ENCODE peak calls at places on chromosomes 3 and 15, in eight cellular contexts. J, V, Q, S, F, D, G and T are unnamed samples.

GRCh38 chr15:69403611-69404010 is 10.5 kb upstream of the KIF23 start:
- DNase-seq in J (no peak), V (no peak), Q (peak), S (no peak), F (peak), D (no peak), G (no peak), T (no peak)

GRCh38 chr3:160454995-160455394 is 5.4 kb upstream of the TRIM59 start:
- DNase-seq in J (no peak), V (no peak), Q (no peak), S (no peak), F (no peak), D (no peak), G (no peak), T (no peak)

GRCh38 chr3:140529558-140529957 is 148.3 kb upstream of the TRIM42 start:
- DNase-seq in J (no peak), V (no peak), Q (no peak), S (no peak), F (no peak), D (no peak), G (no peak), T (no peak)

GRCh38 chr15:48149858-48150257 is 28.2 kb downstream of the MYEF2 start:
- DNase-seq in J (no peak), V (no peak), Q (no peak), S (no peak), F (no peak), D (no peak), G (no peak), T (no peak)

GRCh38 chr15:71151061-71151460 is 35.8 kb downstream of the THSD4 start:
- DNase-seq in J (no peak), V (no peak), Q (peak), S (no peak), F (peak), D (no peak), G (no peak), T (no peak)

GRCh38 chr3:139319428-139320402 is 24.1 kb upstream of the MRPS22 start:
- DNase-seq in J (no peak), V (no peak), Q (no peak), S (no peak), F (no peak), D (peak), G (no peak), T (no peak)

GRCh38 chr15:88454867-88455810 is 12.0 kb downstream of the MRPL46 start:
- DNase-seq in J (peak), V (peak), Q (peak), S (peak), F (no peak), D (peak), G (no peak), T (peak)

GRCh38 chr3:42683875-42684593 is 1.3 kb upstream of the KLHL40 start:
- DNase-seq in J (no peak), V (no peak), Q (peak), S (peak), F (peak), D (no peak), G (no peak), T (peak)

GRCh38 chr3:129992781-129993180 is 18.3 kb downstream of the TRH start:
- DNase-seq in J (no peak), V (no peak), Q (no peak), S (no peak), F (no peak), D (peak), G (no peak), T (no peak)

DNA sequence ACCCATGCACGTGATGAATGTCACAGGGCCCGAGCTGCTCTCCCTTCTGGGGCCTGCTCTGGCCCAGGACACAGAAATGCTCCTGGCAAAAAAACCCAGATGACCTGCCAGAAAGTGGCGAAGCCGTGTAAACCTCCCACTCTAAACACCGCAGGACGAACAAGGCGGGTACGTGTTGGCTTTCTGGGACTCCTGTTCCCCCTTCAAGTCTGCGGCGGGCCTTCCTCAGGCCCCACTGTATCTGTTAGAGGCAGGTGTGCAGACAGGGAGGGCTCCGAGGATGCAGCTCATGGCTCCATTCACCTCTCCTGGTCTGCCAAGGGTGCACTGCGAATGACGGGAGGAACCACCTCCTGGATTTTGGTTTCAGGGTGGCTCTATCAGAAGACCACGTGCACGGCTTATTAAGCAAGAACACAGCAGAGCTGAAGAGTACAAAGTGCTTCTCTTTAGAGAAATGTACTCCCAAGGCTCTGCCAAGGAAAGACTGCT is 173.8 kb downstream of the ADAMTS17 start:
- DNase-seq in J (no peak), V (no peak), Q (no peak), S (no peak), F (no peak), D (no peak), G (no peak), T (no peak)
- TF ChIP-seq CTCF in J (no peak), V (no peak), Q (no peak), S (no peak), F (no peak), D (no peak), G (no peak), T (no peak)

DNA sequence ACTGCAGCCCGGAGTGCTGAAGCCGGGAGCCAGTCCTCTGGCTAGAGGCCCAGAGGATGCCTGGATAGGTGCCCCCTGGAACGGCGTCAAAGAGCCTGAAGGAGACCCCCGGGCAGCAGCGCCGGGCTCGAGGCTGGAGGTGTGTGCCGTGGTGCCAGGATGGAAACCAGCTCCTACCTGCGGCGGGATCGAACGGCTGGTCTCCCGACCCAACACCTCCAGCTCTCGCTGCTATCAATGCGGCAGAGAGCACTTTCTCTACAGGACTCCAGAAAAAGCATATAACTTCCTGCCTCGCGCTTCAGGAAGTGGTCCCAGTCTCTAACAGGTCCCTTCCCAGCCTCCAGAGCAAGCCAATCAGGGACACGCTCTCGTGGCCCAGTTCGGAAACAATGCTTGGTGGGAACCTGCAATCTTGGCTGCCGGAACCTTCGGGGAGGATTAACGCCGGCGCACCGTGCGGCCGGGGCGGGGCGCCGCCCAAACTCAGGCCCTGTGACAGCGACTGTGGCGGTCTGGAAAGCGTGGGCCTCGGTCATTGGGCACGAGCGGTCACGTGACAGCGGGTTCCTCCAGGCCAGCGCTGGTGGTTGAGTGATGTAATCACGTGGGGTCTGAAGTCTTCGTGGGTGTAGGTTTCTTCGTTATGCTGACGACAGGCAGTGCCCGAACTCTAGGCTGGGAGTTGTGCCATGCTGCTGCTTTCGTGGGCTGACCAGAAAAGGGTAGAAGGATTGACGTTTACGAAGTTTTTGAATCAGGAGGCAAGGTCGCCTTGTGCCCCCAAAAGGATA is at the start of gene SLC33A1:
- DNase-seq in J (peak), V (peak), Q (peak), S (peak), F (peak), D (peak), G (peak), T (peak)
- TF ChIP-seq CTCF in J (no peak), V (no peak), Q (no peak), S (no peak), F (no peak), D (no peak), G (no peak), T (no peak)

GRCh38 chr15:94327356-94327936 is 96.1 kb downstream of the MCTP2 start:
- DNase-seq in J (no peak), V (no peak), Q (no peak), S (peak), F (no peak), D (no peak), G (no peak), T (no peak)
- TF ChIP-seq CTCF in J (peak), V (peak), Q (peak), S (peak), F (peak), D (peak), G (peak), T (peak)

GRCh38 chr3:32877598-32877997 is 59.8 kb downstream of the TRIM71 start:
- DNase-seq in J (no peak), V (no peak), Q (no peak), S (no peak), F (no peak), D (no peak), G (no peak), T (no peak)

GRCh38 chr3:32872487-32873382 is 54.9 kb downstream of the TRIM71 start:
- DNase-seq in J (no peak), V (no peak), Q (peak), S (no peak), F (peak), D (no peak), G (no peak), T (no peak)

GRCh38 chr3:32876920-32877319 is 59.1 kb downstream of the TRIM71 start:
- DNase-seq in J (no peak), V (no peak), Q (no peak), S (no peak), F (no peak), D (no peak), G (no peak), T (no peak)

GRCh38 chr3:32870373-32871091 is 52.7 kb downstream of the TRIM71 start:
- DNase-seq in J (no peak), V (no peak), Q (no peak), S (no peak), F (no peak), D (no peak), G (no peak), T (no peak)

GRCh38 chr3:32873491-32874130 is 55.8 kb downstream of the TRIM71 start:
- DNase-seq in J (no peak), V (no peak), Q (no peak), S (no peak), F (no peak), D (no peak), G (no peak), T (no peak)
- TF ChIP-seq CTCF in J (no peak), V (no peak), Q (no peak), S (peak), F (no peak), D (peak), G (peak), T (no peak)

DNA sequence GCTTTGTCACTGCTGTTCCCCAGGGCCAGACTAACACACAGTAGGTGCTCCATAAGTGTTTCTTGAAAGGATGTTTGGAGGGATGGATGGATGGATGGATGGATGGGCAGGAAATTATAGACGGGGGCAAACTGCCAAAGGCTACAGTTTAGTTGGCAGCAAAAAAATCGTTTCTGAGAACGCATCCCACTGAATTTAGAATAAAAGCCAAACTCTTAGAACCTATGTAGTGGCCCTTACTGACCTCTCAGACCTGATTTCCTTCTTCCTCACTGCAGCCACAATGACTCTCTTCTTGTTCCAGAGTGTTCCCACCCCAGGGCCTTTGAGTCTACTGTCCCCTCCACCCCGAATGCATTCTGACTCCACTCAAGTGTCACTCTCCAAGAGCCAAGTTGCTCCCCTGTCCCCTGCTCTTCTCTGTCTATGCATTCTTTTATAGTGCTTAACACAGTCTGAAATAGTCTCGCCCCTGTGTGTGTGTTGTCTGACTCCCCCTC is 5.2 kb upstream of the GATA2 start:
- DNase-seq in J (no peak), V (no peak), Q (no peak), S (no peak), F (no peak), D (no peak), G (no peak), T (no peak)
- TF ChIP-seq CTCF in J (no peak), V (peak), Q (no peak), S (no peak), F (no peak), D (no peak), G (no peak), T (no peak)

GRCh38 chr3:84136425-84136824 is 822.4 kb upstream of the CADM2 start:
- DNase-seq in J (no peak), V (no peak), Q (no peak), S (no peak), F (no peak), D (no peak), G (no peak), T (no peak)
- TF ChIP-seq CTCF in J (no peak), V (no peak), Q (no peak), S (no peak), F (no peak), D (peak), G (no peak), T (no peak)

DNA sequence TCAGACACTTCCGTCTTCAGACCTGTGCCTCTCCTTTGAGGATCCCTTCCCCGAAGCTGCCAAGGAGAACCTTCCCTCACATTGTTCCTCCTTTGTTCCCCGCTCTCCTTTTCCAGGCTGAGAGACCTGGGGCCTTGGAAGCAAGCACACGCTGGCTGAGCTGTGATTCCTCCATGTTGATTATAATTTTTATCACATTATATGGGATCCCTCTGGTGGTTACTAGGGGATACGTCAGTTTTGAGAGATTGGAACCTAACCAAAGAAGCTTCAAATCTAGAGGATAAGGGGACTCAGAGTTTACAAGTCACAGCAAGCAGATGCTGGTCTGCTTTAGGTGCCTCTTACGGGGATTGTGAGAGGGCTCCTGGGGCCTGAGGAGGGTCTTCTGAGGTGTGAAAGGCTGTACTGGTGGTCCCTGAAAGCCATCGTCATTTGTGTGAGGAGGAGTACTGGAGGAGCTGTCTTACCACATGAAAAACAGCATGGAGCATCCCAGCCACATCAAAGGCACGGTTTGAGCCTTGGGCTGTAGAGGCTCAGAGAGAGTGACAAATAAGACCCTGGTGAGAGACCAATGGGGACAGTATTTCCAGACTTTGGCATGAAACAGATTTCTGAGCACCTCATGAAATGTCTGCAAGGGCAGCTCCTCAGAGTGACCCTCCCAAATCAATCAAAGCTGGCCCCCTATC is 760.1 kb upstream of the CFAP20DC start:
- DNase-seq in J (no peak), V (no peak), Q (no peak), S (no peak), F (no peak), D (peak), G (no peak), T (no peak)
- TF ChIP-seq CTCF in J (peak), V (peak), Q (peak), S (no peak), F (peak), D (peak), G (peak), T (peak)